ENCODE peak calls at places on chromosomes 16 and 17, in ten cellular contexts. N, F, O, V, J, K, W, T, H and L are unnamed samples.

GRCh38 chr16:86325895-86326294 is 184.4 kb upstream of the FOXF1 start:
- DNase-seq in N (no peak), F (no peak), O (no peak), V (no peak), J (no peak), K (no peak), W (no peak), T (no peak), H (no peak), L (no peak)

GRCh38 chr17:49450735-49451134 is 36.1 kb upstream of the PHB1 start:
- DNase-seq in N (no peak), F (no peak), O (no peak), V (no peak), J (no peak), K (no peak), W (no peak), T (no peak), H (peak; percentile 35), L (no peak)

GRCh38 chr16:3645504-3646347 is 8.8 kb upstream of the DNASE1 start:
- DNase-seq in N (no peak), F (no peak), O (peak; percentile 57), V (no peak), J (no peak), K (peak; percentile 87), W (peak; percentile 22), T (no peak), H (no peak), L (no peak)

GRCh38 chr16:65889533-65889966 is 476.9 kb upstream of the CDH5 start:
- DNase-seq in N (no peak), F (no peak), O (no peak), V (no peak), J (no peak), K (no peak), W (no peak), T (peak; percentile 48), H (no peak), L (no peak)

GRCh38 chr17:78000351-78000750 is 41.8 kb downstream of the TNRC6C start:
- DNase-seq in N (no peak), F (no peak), O (no peak), V (no peak), J (no peak), K (peak; percentile 27), W (no peak), T (no peak), H (peak; percentile 46), L (no peak)

GRCh38 chr16:69049146-69049545 is 56.3 kb upstream of the HAS3 start:
- DNase-seq in N (no peak), F (no peak), O (no peak), V (no peak), J (no peak), K (peak; percentile 53), W (no peak), T (no peak), H (peak; percentile 74), L (no peak)

GRCh38 chr17:80760501-80760900 is 215.9 kb downstream of the RPTOR start:
- DNase-seq in N (peak; percentile 75), F (no peak), O (no peak), V (peak; percentile 73), J (peak; percentile 89), K (no peak), W (no peak), T (peak; percentile 54), H (no peak), L (no peak)

GRCh38 chr17:67460097-67460496 is 83.0 kb downstream of the PITPNC1 start:
- DNase-seq in N (no peak), F (no peak), O (no peak), V (no peak), J (no peak), K (no peak), W (no peak), T (no peak), H (no peak), L (peak; percentile 30)

GRCh38 chr17:66650490-66650877 is 184.4 kb upstream of the CACNG5 start:
- DNase-seq in N (no peak), F (no peak), O (no peak), V (no peak), J (no peak), K (no peak), W (no peak), T (no peak), H (no peak), L (no peak)

GRCh38 chr17:33014751-33015150 is 23.1 kb downstream of the SPACA3 start:
- DNase-seq in N (no peak), F (no peak), O (no peak), V (no peak), J (no peak), K (no peak), W (no peak), T (peak; percentile 51), H (no peak), L (no peak)

GRCh38 chr17:82679586-82680465 is 18.7 kb downstream of the RAB40B start:
- DNase-seq in N (peak; percentile 82), F (no peak), O (no peak), V (peak; percentile 68), J (peak; percentile 72), K (no peak), W (no peak), T (peak; percentile 29), H (no peak), L (no peak)

GRCh38 chr17:75832164-75832651 is 12.0 kb downstream of the UNC13D start:
- DNase-seq in N (no peak), F (no peak), O (no peak), V (peak; percentile 57), J (peak; percentile 48), K (peak; percentile 53), W (no peak), T (no peak), H (peak; percentile 77), L (no peak)

GRCh38 chr17:78573955-78574354 is 3.2 kb downstream of the DNAH17 start:
- DNase-seq in N (no peak), F (no peak), O (no peak), V (no peak), J (no peak), K (no peak), W (no peak), T (peak; percentile 51), H (no peak), L (no peak)

GRCh38 chr17:79819534-79820276 is 19.5 kb downstream of the CBX4 start:
- DNase-seq in N (no peak), F (no peak), O (no peak), V (no peak), J (no peak), K (no peak), W (no peak), T (no peak), H (no peak), L (no peak)

GRCh38 chr16:4923853-4924252 is 13.1 kb downstream of the PPL start:
- DNase-seq in N (no peak), F (no peak), O (no peak), V (no peak), J (no peak), K (no peak), W (no peak), T (no peak), H (no peak), L (no peak)

GRCh38 chr16:47970291-47970931 is 185.4 kb downstream of the ABCC12 start:
- DNase-seq in N (no peak), F (no peak), O (peak; percentile 24), V (no peak), J (no peak), K (peak; percentile 45), W (no peak), T (peak; percentile 6), H (peak; percentile 63), L (peak; percentile 26)

GRCh38 chr17:79806863-79807720 is 10.2 kb upstream of the CBX8 start:
- DNase-seq in N (no peak), F (no peak), O (no peak), V (no peak), J (no peak), K (no peak), W (no peak), T (no peak), H (no peak), L (no peak)

GRCh38 chr16:80614908-80615696 is 74.3 kb downstream of the DYNLRB2 start:
- DNase-seq in N (no peak), F (no peak), O (no peak), V (no peak), J (no peak), K (peak; percentile 49), W (no peak), T (no peak), H (peak; percentile 95), L (no peak)

GRCh38 chr17:29179232-29180036 is 764 bp downstream of the MYO18A start:
- DNase-seq in N (peak; percentile 95), F (no peak), O (peak; percentile 25), V (peak; percentile 88), J (peak; percentile 90), K (no peak), W (no peak), T (peak; percentile 84), H (no peak), L (peak; percentile 57)

GRCh38 chr17:19614900-19615299 is 33.7 kb upstream of the ALDH3A2 start:
- DNase-seq in N (no peak), F (no peak), O (no peak), V (no peak), J (no peak), K (no peak), W (no peak), T (no peak), H (no peak), L (no peak)
- TF ChIP-seq CTCF in N (no peak), F (no peak), O (no peak), V (no peak), J (no peak), K (no peak), W (no peak), T (no peak), H (no peak), L (no peak)

GRCh38 chr16:62256406-62256805 is 220.2 kb upstream of the CDH8 start:
- DNase-seq in N (no peak), F (no peak), O (no peak), V (no peak), J (no peak), K (peak; percentile 19), W (no peak), T (no peak), H (no peak), L (no peak)
- TF ChIP-seq CTCF in N (no peak), F (no peak), O (peak; percentile 63), V (no peak), J (no peak), K (peak; percentile 59), W (no peak), T (no peak), H (no peak), L (peak; percentile 57)

DNA sequence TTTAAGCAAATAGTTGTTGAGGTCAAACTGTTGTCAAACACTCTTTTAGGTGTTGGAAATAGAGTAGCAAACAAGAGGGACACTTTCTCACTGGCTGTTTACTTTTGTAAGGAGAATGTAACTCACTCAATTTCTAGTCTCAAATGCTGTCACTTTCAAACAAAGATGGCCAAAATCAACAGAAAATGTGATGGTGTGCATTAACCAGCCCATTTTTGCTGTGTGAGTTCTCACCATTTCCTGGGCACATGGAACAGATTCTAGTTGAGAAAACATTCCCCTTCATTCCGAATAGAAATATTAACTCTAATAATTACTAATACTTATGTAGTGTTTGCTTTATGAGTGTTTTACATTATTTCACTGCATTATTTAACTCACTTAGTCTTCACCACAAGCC is 128.2 kb upstream of the XYLT1 start:
- DNase-seq in N (no peak), F (no peak), O (no peak), V (no peak), J (no peak), K (no peak), W (no peak), T (no peak), H (no peak), L (no peak)
- TF ChIP-seq CTCF in N (no peak), F (no peak), O (no peak), V (no peak), J (no peak), K (no peak), W (no peak), T (no peak), H (no peak), L (no peak)

GRCh38 chr17:40331743-40332641 is 23.0 kb downstream of the RARA start:
- DNase-seq in N (peak; percentile 63), F (no peak), O (no peak), V (peak; percentile 64), J (no peak), K (no peak), W (no peak), T (peak; percentile 87), H (peak; percentile 77), L (no peak)
- TF ChIP-seq CTCF in N (no peak), F (no peak), O (no peak), V (no peak), J (no peak), K (no peak), W (no peak), T (peak; percentile 47), H (no peak), L (no peak)